ENCODE peak calls at places on chromosomes 16 and 17, in eight cellular contexts. One of them, this sample, is unnamed.
A peak's percentile ranks its signal among the peaks of the same experiment; 100 is the strongest.

GRCh38 chr16:82229800-82230619 is 60.0 kb upstream of the MPHOSPH6 start:
- DNase-seq in Kasumi-1: peak; percentile 69
- DNase-seq in prostate gland: peak; percentile 72
- DNase-seq in NCI-H2081: peak; percentile 62
- DNase-seq in SHP77: peak; percentile 67
- DNase-seq in NCI-H1930: peak; percentile 41
- DNase-seq in NAMALWA: peak; percentile 59
- DNase-seq in mesothelial cell of epicardium: peak; percentile 73
- DNase-seq in this sample: peak; percentile 88

GRCh38 chr17:27993723-27994310 is 48.7 kb upstream of the NLK start:
- DNase-seq in Kasumi-1: peak; percentile 76
- DNase-seq in prostate gland: no peak
- DNase-seq in NCI-H2081: no peak
- DNase-seq in SHP77: no peak
- DNase-seq in NCI-H1930: no peak
- DNase-seq in NAMALWA: no peak
- DNase-seq in mesothelial cell of epicardium: no peak
- DNase-seq in this sample: no peak

GRCh38 chr17:40658396-40658795 is 6.6 kb downstream of the KRT222 start:
- DNase-seq in Kasumi-1: no peak
- DNase-seq in prostate gland: no peak
- DNase-seq in NCI-H2081: no peak
- DNase-seq in SHP77: no peak
- DNase-seq in NCI-H1930: no peak
- DNase-seq in NAMALWA: no peak
- DNase-seq in mesothelial cell of epicardium: no peak
- DNase-seq in this sample: no peak

GRCh38 chr17:6831662-6832263 is at the start of gene TEKT1:
- DNase-seq in Kasumi-1: no peak
- DNase-seq in prostate gland: peak; percentile 57
- DNase-seq in NCI-H2081: no peak
- DNase-seq in SHP77: no peak
- DNase-seq in NCI-H1930: peak; percentile 69
- DNase-seq in NAMALWA: no peak
- DNase-seq in mesothelial cell of epicardium: peak; percentile 52
- DNase-seq in this sample: peak; percentile 75

GRCh38 chr17:72465191-72466024 is 344.6 kb downstream of the SOX9 start:
- DNase-seq in Kasumi-1: no peak
- DNase-seq in prostate gland: no peak
- DNase-seq in NCI-H2081: peak; percentile 1
- DNase-seq in SHP77: no peak
- DNase-seq in NCI-H1930: no peak
- DNase-seq in NAMALWA: peak; percentile 8
- DNase-seq in mesothelial cell of epicardium: no peak
- DNase-seq in this sample: peak; percentile 45

GRCh38 chr16:75921281-75921680 is 195.0 kb upstream of the CPHXL start:
- DNase-seq in Kasumi-1: no peak
- DNase-seq in prostate gland: no peak
- DNase-seq in NCI-H2081: peak; percentile 40
- DNase-seq in SHP77: no peak
- DNase-seq in NCI-H1930: no peak
- DNase-seq in NAMALWA: no peak
- DNase-seq in mesothelial cell of epicardium: no peak
- DNase-seq in this sample: no peak

GRCh38 chr17:58525239-58525638 is 10.8 kb upstream of the MTMR4 start:
- DNase-seq in Kasumi-1: no peak
- DNase-seq in prostate gland: no peak
- DNase-seq in NCI-H2081: no peak
- DNase-seq in SHP77: no peak
- DNase-seq in NCI-H1930: no peak
- DNase-seq in NAMALWA: no peak
- DNase-seq in mesothelial cell of epicardium: no peak
- DNase-seq in this sample: peak; percentile 81

GRCh38 chr16:88783391-88784073 is 1.5 kb downstream of the PIEZO1 start:
- DNase-seq in Kasumi-1: peak; percentile 44
- DNase-seq in prostate gland: peak; percentile 65
- DNase-seq in NCI-H2081: no peak
- DNase-seq in SHP77: no peak
- DNase-seq in NCI-H1930: no peak
- DNase-seq in NAMALWA: no peak
- DNase-seq in mesothelial cell of epicardium: no peak
- DNase-seq in this sample: peak; percentile 75

GRCh38 chr17:49635121-49635520 is 42.8 kb downstream of the SPOP start:
- DNase-seq in Kasumi-1: no peak
- DNase-seq in prostate gland: no peak
- DNase-seq in NCI-H2081: no peak
- DNase-seq in SHP77: no peak
- DNase-seq in NCI-H1930: no peak
- DNase-seq in NAMALWA: no peak
- DNase-seq in mesothelial cell of epicardium: no peak
- DNase-seq in this sample: no peak

GRCh38 chr16:4179020-4179419 is 62.8 kb upstream of the ADCY9 start:
- DNase-seq in Kasumi-1: no peak
- DNase-seq in prostate gland: peak; percentile 35
- DNase-seq in NCI-H2081: no peak
- DNase-seq in SHP77: no peak
- DNase-seq in NCI-H1930: no peak
- DNase-seq in NAMALWA: no peak
- DNase-seq in mesothelial cell of epicardium: no peak
- DNase-seq in this sample: no peak

GRCh38 chr16:47019563-47019962 is 46.1 kb upstream of the DNAJA2 start:
- DNase-seq in Kasumi-1: peak; percentile 80
- DNase-seq in prostate gland: no peak
- DNase-seq in NCI-H2081: no peak
- DNase-seq in SHP77: no peak
- DNase-seq in NCI-H1930: no peak
- DNase-seq in NAMALWA: peak; percentile 49
- DNase-seq in mesothelial cell of epicardium: no peak
- DNase-seq in this sample: peak; percentile 11

GRCh38 chr16:57894390-57895080 is 76.4 kb downstream of the CNGB1 start:
- DNase-seq in Kasumi-1: no peak
- DNase-seq in prostate gland: no peak
- DNase-seq in NCI-H2081: no peak
- DNase-seq in SHP77: no peak
- DNase-seq in NCI-H1930: no peak
- DNase-seq in NAMALWA: no peak
- DNase-seq in mesothelial cell of epicardium: no peak
- DNase-seq in this sample: no peak

GRCh38 chr16:85428899-85429775 is 184.0 kb upstream of the GSE1 start:
- DNase-seq in Kasumi-1: no peak
- DNase-seq in prostate gland: no peak
- DNase-seq in NCI-H2081: no peak
- DNase-seq in SHP77: no peak
- DNase-seq in NCI-H1930: no peak
- DNase-seq in NAMALWA: no peak
- DNase-seq in mesothelial cell of epicardium: peak; percentile 13
- DNase-seq in this sample: no peak

GRCh38 chr17:66970140-66970539 is 5.6 kb downstream of the CACNG4 start:
- DNase-seq in Kasumi-1: no peak
- DNase-seq in prostate gland: no peak
- DNase-seq in NCI-H2081: no peak
- DNase-seq in SHP77: no peak
- DNase-seq in NCI-H1930: no peak
- DNase-seq in NAMALWA: no peak
- DNase-seq in mesothelial cell of epicardium: no peak
- DNase-seq in this sample: no peak

GRCh38 chr17:39669897-39670735 is 1.9 kb downstream of the PNMT start:
- DNase-seq in Kasumi-1: no peak
- DNase-seq in prostate gland: no peak
- DNase-seq in NCI-H2081: no peak
- DNase-seq in SHP77: no peak
- DNase-seq in NCI-H1930: no peak
- DNase-seq in NAMALWA: no peak
- DNase-seq in mesothelial cell of epicardium: no peak
- DNase-seq in this sample: no peak

GRCh38 chr16:22847100-22847499 is 33.1 kb downstream of the HS3ST2 start:
- DNase-seq in Kasumi-1: no peak
- DNase-seq in prostate gland: no peak
- DNase-seq in NCI-H2081: no peak
- DNase-seq in SHP77: no peak
- DNase-seq in NCI-H1930: no peak
- DNase-seq in NAMALWA: no peak
- DNase-seq in mesothelial cell of epicardium: no peak
- DNase-seq in this sample: no peak

GRCh38 chr17:47064684-47065083 is 85.6 kb upstream of the RPRML start:
- DNase-seq in Kasumi-1: no peak
- DNase-seq in prostate gland: no peak
- DNase-seq in NCI-H2081: no peak
- DNase-seq in SHP77: no peak
- DNase-seq in NCI-H1930: no peak
- DNase-seq in NAMALWA: no peak
- DNase-seq in mesothelial cell of epicardium: no peak
- DNase-seq in this sample: no peak

GRCh38 chr17:14038206-14038605 is 31.1 kb upstream of the COX10 start:
- DNase-seq in Kasumi-1: no peak
- DNase-seq in prostate gland: no peak
- DNase-seq in NCI-H2081: no peak
- DNase-seq in SHP77: no peak
- DNase-seq in NCI-H1930: no peak
- DNase-seq in NAMALWA: no peak
- DNase-seq in mesothelial cell of epicardium: no peak
- DNase-seq in this sample: peak; percentile 8

GRCh38 chr17:82583720-82584234 is 64.2 kb downstream of the FOXK2 start:
- DNase-seq in Kasumi-1: no peak
- DNase-seq in prostate gland: no peak
- DNase-seq in NCI-H2081: no peak
- DNase-seq in SHP77: no peak
- DNase-seq in NCI-H1930: no peak
- DNase-seq in NAMALWA: no peak
- DNase-seq in mesothelial cell of epicardium: no peak
- DNase-seq in this sample: no peak

GRCh38 chr17:200604-200985 is 19.1 kb upstream of the DOC2B start:
- DNase-seq in Kasumi-1: no peak
- DNase-seq in prostate gland: no peak
- DNase-seq in NCI-H2081: no peak
- DNase-seq in SHP77: no peak
- DNase-seq in NCI-H1930: no peak
- DNase-seq in NAMALWA: no peak
- DNase-seq in mesothelial cell of epicardium: no peak
- DNase-seq in this sample: no peak

GRCh38 chr17:68768804-68769203 is 167.6 kb upstream of the FAM20A start:
- DNase-seq in Kasumi-1: no peak
- DNase-seq in prostate gland: no peak
- DNase-seq in NCI-H2081: no peak
- DNase-seq in SHP77: no peak
- DNase-seq in NCI-H1930: no peak
- DNase-seq in NAMALWA: no peak
- DNase-seq in mesothelial cell of epicardium: no peak
- DNase-seq in this sample: peak; percentile 50

GRCh38 chr16:70743791-70744190 is 57.2 kb downstream of the VAC14 start:
- DNase-seq in Kasumi-1: no peak
- DNase-seq in prostate gland: no peak
- DNase-seq in NCI-H2081: no peak
- DNase-seq in SHP77: no peak
- DNase-seq in NCI-H1930: no peak
- DNase-seq in NAMALWA: no peak
- DNase-seq in mesothelial cell of epicardium: no peak
- DNase-seq in this sample: no peak

GRCh38 chr17:21125862-21126261 is 902 bp upstream of the DHRS7B start:
- DNase-seq in Kasumi-1: peak; percentile 35
- DNase-seq in prostate gland: no peak
- DNase-seq in NCI-H2081: no peak
- DNase-seq in SHP77: no peak
- DNase-seq in NCI-H1930: no peak
- DNase-seq in NAMALWA: peak; percentile 34
- DNase-seq in mesothelial cell of epicardium: no peak
- DNase-seq in this sample: no peak

GRCh38 chr16:69927056-69927757 is 23.9 kb upstream of the CLEC18A start:
- DNase-seq in Kasumi-1: no peak
- DNase-seq in prostate gland: no peak
- DNase-seq in NCI-H2081: no peak
- DNase-seq in SHP77: no peak
- DNase-seq in NCI-H1930: no peak
- DNase-seq in NAMALWA: no peak
- DNase-seq in mesothelial cell of epicardium: no peak
- DNase-seq in this sample: no peak

GRCh38 chr16:68707341-68708152 is 29.5 kb upstream of the CDH1 start:
- DNase-seq in Kasumi-1: no peak
- DNase-seq in prostate gland: peak; percentile 66
- DNase-seq in NCI-H2081: no peak
- DNase-seq in SHP77: no peak
- DNase-seq in NCI-H1930: no peak
- DNase-seq in NAMALWA: no peak
- DNase-seq in mesothelial cell of epicardium: no peak
- DNase-seq in this sample: peak; percentile 6

GRCh38 chr17:40461036-40461721 is 17.9 kb downstream of the IGFBP4 start:
- DNase-seq in Kasumi-1: no peak
- DNase-seq in prostate gland: no peak
- DNase-seq in NCI-H2081: no peak
- DNase-seq in SHP77: no peak
- DNase-seq in NCI-H1930: no peak
- DNase-seq in NAMALWA: no peak
- DNase-seq in mesothelial cell of epicardium: no peak
- DNase-seq in this sample: no peak

GRCh38 chr16:87698676-87699179 is 67.1 kb downstream of the KLHDC4 start:
- DNase-seq in Kasumi-1: no peak
- DNase-seq in prostate gland: no peak
- DNase-seq in NCI-H2081: no peak
- DNase-seq in SHP77: no peak
- DNase-seq in NCI-H1930: no peak
- DNase-seq in NAMALWA: peak; percentile 60
- DNase-seq in mesothelial cell of epicardium: no peak
- DNase-seq in this sample: no peak

GRCh38 chr17:75345514-75346167 is 56.4 kb upstream of the SLC25A19 start:
- DNase-seq in Kasumi-1: peak; percentile 70
- DNase-seq in prostate gland: no peak
- DNase-seq in NCI-H2081: no peak
- DNase-seq in SHP77: no peak
- DNase-seq in NCI-H1930: no peak
- DNase-seq in NAMALWA: peak; percentile 97
- DNase-seq in mesothelial cell of epicardium: no peak
- DNase-seq in this sample: no peak

GRCh38 chr16:3115561-3115960 is 3.2 kb downstream of the ZNF205 start:
- DNase-seq in Kasumi-1: no peak
- DNase-seq in prostate gland: no peak
- DNase-seq in NCI-H2081: no peak
- DNase-seq in SHP77: no peak
- DNase-seq in NCI-H1930: no peak
- DNase-seq in NAMALWA: peak; percentile 45
- DNase-seq in mesothelial cell of epicardium: no peak
- DNase-seq in this sample: no peak

This sample was measured in lung microvascular endothelial cell.